ENCODE peak calls at places on chromosomes 3 and 15, in five cellular contexts. O is upper lobe of right lung, I is epithelial cell of esophagus, G is heart left ventricle, S is foreskin fibroblast. R is an unnamed sample.
A peak's percentile ranks its signal among the peaks of the same experiment; 100 is the strongest.

GRCh38 chr15:78075490-78076230 is 1.9 kb downstream of the TBC1D2B start:
- DNase-seq in O (no peak), I (peak; percentile 79), G (no peak), S (peak; percentile 89), R (no peak)

GRCh38 chr15:78909791-78910228 is 35.0 kb downstream of the CTSH start:
- DNase-seq in G (no peak), O (no peak), I (peak; percentile 54), S (peak; percentile 71), R (no peak)

GRCh38 chr3:123884258-123884831 is at the start of gene MYLK:
- DNase-seq in O (peak; percentile 88), S (peak; percentile 95), I (peak; percentile 71), G (peak; percentile 84), R (peak; percentile 90)

GRCh38 chr15:99130765-99131440 is 26.0 kb downstream of the SYNM start:
- DNase-seq in G (no peak), O (no peak), I (no peak), S (no peak), R (no peak)

GRCh38 chr3:10672422-10672821 is 143.6 kb upstream of the SLC6A11 start:
- DNase-seq in S (no peak), I (no peak), O (no peak), G (no peak), R (no peak)

GRCh38 chr3:44762170-44762677 is 630 bp downstream of the KIF15 start:
- DNase-seq in O (no peak), S (peak; percentile 32), I (peak; percentile 19), G (no peak), R (no peak)

GRCh38 chr3:14633819-14634424 is 17.6 kb upstream of the CCDC174 start:
- DNase-seq in S (peak; percentile 76), O (peak; percentile 80), I (peak; percentile 82), G (no peak), R (no peak)

GRCh38 chr3:194030372-194030771 is 105.6 kb upstream of the HES1 start:
- DNase-seq in G (no peak), S (no peak), I (peak; percentile 49), O (no peak), R (no peak)

GRCh38 chr3:73608805-73609641 is 15.7 kb downstream of the PDZRN3 start:
- DNase-seq in O (no peak), G (no peak), I (peak; percentile 11), S (no peak), R (no peak)

GRCh38 chr3:2711081-2711480 is 399.1 kb downstream of the IL5RA start:
- DNase-seq in I (no peak), G (no peak), S (no peak), O (no peak), R (no peak)

GRCh38 chr3:14988988-14989394 is 41.6 kb downstream of the NR2C2 start:
- DNase-seq in O (no peak), I (no peak), G (no peak), S (no peak), R (no peak)

GRCh38 chr15:79965836-79966630 is 5.0 kb downstream of the BCL2A1 start:
- DNase-seq in G (no peak), I (peak; percentile 73), S (no peak), O (no peak), R (no peak)

GRCh38 chr15:79967331-79968182 is 3.4 kb downstream of the BCL2A1 start:
- DNase-seq in G (no peak), S (no peak), I (peak; percentile 68), O (no peak), R (no peak)

GRCh38 chr15:79966634-79967330 is 4.2 kb downstream of the BCL2A1 start:
- DNase-seq in G (no peak), I (no peak), O (no peak), S (no peak), R (no peak)

GRCh38 chr15:79970921-79971434 is at the start of gene BCL2A1:
- DNase-seq in O (no peak), I (peak; percentile 98), S (peak; percentile 75), G (no peak), R (no peak)

DNA sequence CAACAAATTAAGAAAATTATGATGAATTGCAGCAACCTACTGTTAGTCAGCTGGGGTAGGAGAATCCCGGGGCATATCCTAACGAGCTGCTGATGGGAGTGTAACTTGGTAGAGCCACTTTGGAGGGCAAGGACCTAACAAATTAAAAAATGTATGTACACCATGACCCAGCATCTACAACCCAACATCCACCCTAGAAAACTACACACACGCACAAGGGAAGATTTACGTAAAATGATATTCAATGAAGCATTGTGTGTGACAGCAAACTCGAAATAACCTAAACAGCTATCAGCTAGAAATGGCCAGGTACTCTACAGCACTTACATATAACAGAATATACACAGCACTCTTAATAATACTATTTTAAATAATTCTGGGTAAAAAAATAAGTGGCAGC is 1.8 kb downstream of the BCL2A1 start:
- DNase-seq in I (no peak), S (no peak), O (no peak), G (no peak), R (no peak)
- H3K4me3 ChIP-seq in I (no peak overlapping the region), S (no peak overlapping the region), O (peak overlapping the region; percentile 41), G (no peak overlapping the region), R (no peak overlapping the region)

GRCh38 chr15:42152921-42153680 is 3.3 kb downstream of the PLA2G4F start:
- DNase-seq in O (peak; percentile 62), I (no peak), S (no peak), G (no peak), R (no peak)

GRCh38 chr15:42151012-42151615 is 5.3 kb downstream of the PLA2G4F start:
- DNase-seq in G (no peak), I (no peak), O (no peak), S (no peak), R (no peak)

GRCh38 chr15:42151736-42152135 is 4.7 kb downstream of the PLA2G4F start:
- DNase-seq in S (no peak), I (no peak), O (peak; percentile 33), G (no peak), R (no peak)

GRCh38 chr15:42153874-42154575 is 2.4 kb downstream of the PLA2G4F start:
- DNase-seq in O (peak; percentile 83), S (no peak), I (no peak), G (no peak), R (no peak)

GRCh38 chr15:42152196-42152920 is 4.1 kb downstream of the PLA2G4F start:
- DNase-seq in S (peak; percentile 27), O (peak; percentile 87), G (no peak), I (peak; percentile 67), R (no peak)
- H3K4me3 ChIP-seq in S (no peak overlapping the region), O (no peak overlapping the region), G (no peak overlapping the region), I (no peak overlapping the region), R (no peak overlapping the region)

DNA sequence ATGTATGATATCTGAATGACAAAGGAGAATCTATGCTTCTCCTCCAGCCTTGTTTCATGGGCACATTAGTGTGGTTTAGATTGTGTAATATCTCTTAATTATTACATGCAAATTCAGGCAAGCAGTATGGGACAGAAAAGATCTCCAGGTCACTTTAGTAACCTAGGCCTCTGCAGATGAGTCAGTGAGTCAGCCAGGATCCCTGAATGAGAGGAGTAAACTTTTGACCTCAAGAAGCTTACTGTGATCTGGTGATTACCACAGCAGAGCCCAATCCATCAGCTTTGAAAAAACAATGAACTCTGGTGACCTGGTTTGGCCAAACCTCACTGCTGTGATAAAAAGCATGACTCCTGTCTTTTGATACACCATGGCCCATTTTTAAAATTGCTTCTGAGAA is 107.8 kb downstream of the LRRN1 start:
- DNase-seq in I (no peak), S (no peak), G (no peak), O (no peak), R (no peak)
- H3K4me3 ChIP-seq in I (no peak overlapping the region), S (no peak overlapping the region), G (no peak overlapping the region), O (no peak overlapping the region), R (no peak overlapping the region)

GRCh38 chr3:184380210-184380626 is 364 bp downstream of the CHRD start:
- DNase-seq in I (peak; percentile 44), S (peak; percentile 74), O (peak; percentile 83), G (peak; percentile 87), R (peak; percentile 93)

GRCh38 chr3:184379375-184380209 is at the start of gene CHRD:
- DNase-seq in G (no peak), S (no peak), O (no peak), I (no peak), R (peak; percentile 80)

GRCh38 chr3:184377882-184378445 is at the start of gene THPO:
- DNase-seq in I (no peak), O (no peak), G (no peak), S (no peak), R (no peak)

GRCh38 chr3:184377374-184377773 is 633 bp downstream of the THPO start:
- DNase-seq in G (no peak), S (no peak), O (no peak), I (no peak), R (peak; percentile 46)

GRCh38 chr3:184378650-184379374 is 805 bp upstream of the THPO start:
- DNase-seq in S (no peak), O (no peak), G (no peak), I (no peak), R (peak; percentile 40)
- H3K4me3 ChIP-seq in S (no peak overlapping the region), O (no peak overlapping the region), G (no peak overlapping the region), I (no peak overlapping the region), R (no peak overlapping the region)

R was measured in aorta.